ENCODE peak calls at places on chromosomes 5 and 9, in four cellular contexts. V is stimulated activated CD4-positive, alpha-beta T cell treated with anti-CD3 and anti-CD28 coated beads, Interleukin-4, amount 100 ng/mL, for 4 hours; N is NCI-H460; F is BJ. B is an unnamed sample.

GRCh38 chr5:135303582-135304173 is 95.4 kb downstream of the MACROH2A1 start:
- DNase-seq in V (no peak), N (no peak), F (no peak), B (no peak)

GRCh38 chr5:81046041-81046440 is 85.9 kb downstream of the RASGRF2 start:
- DNase-seq in V (no peak), N (no peak), F (no peak), B (no peak)

GRCh38 chr5:107147584-107147983 is 523.2 kb downstream of the EFNA5 start:
- DNase-seq in V (no peak), N (no peak), F (no peak), B (no peak)

GRCh38 chr9:98002808-98003207 is 19.7 kb downstream of the ANP32B start:
- DNase-seq in V (no peak), N (no peak), F (no peak), B (no peak)

GRCh38 chr9:36874921-36875320 is 159.1 kb downstream of the PAX5 start:
- DNase-seq in V (no peak), N (no peak), F (no peak), B (no peak)

GRCh38 chr5:83564069-83564749 is 92.7 kb downstream of the VCAN start:
- DNase-seq in V (no peak), N (peak), F (no peak), B (no peak)

GRCh38 chr9:89359018-89359417 is 40.7 kb downstream of the SECISBP2 start:
- DNase-seq in V (no peak), N (no peak), F (no peak), B (no peak)

GRCh38 chr9:112447283-112447761 is 39.3 kb upstream of the KIAA1958 start:
- DNase-seq in V (no peak), N (no peak), F (peak), B (no peak)

GRCh38 chr9:113650207-113651131 is 186.9 kb downstream of the RGS3 start:
- DNase-seq in V (no peak), N (no peak), F (no peak), B (no peak)

GRCh38 chr5:169893010-169893409 is 87.3 kb downstream of the INSYN2B start:
- DNase-seq in V (no peak), N (no peak), F (no peak), B (no peak)

GRCh38 chr5:93620487-93621339 is 37.7 kb downstream of the NR2F1 start:
- DNase-seq in V (peak), N (peak), F (no peak), B (no peak)

B was measured in COLO829.